ENCODE peak calls at places on chromosomes 12 and 14, in four cellular contexts. K is NCI-H1092, P is MCF 10A, M is left lung. B is an unnamed sample.

GRCh38 chr12:101691697-101692096 is 5.7 kb upstream of the CHPT1 start:
- DNase-seq in K (no peak), P (no peak), M (no peak), B (no peak)

GRCh38 chr12:25155031-25155576 is 39.9 kb downstream of the DNAI7 start:
- DNase-seq in K (no peak), P (peak), M (no peak), B (peak)

GRCh38 chr14:63857467-63858030 is 4.7 kb downstream of the SYNE2 start:
- DNase-seq in K (no peak), P (peak), M (no peak), B (no peak)

GRCh38 chr12:117855165-117855564 is 113.6 kb downstream of the KSR2 start:
- DNase-seq in K (no peak), P (no peak), M (no peak), B (no peak)

GRCh38 chr12:66066071-66066928 is 64.2 kb downstream of the LLPH start:
- DNase-seq in K (no peak), P (peak), M (no peak), B (peak)

GRCh38 chr14:48826058-48826457 is 760.1 kb downstream of the RPS29 start:
- DNase-seq in K (no peak), P (no peak), M (no peak), B (peak)

GRCh38 chr12:19125325-19125724 is 4.2 kb upstream of the PLEKHA5 start:
- DNase-seq in K (no peak), P (peak), M (no peak), B (no peak)

GRCh38 chr14:75267141-75267601 is 11.5 kb upstream of the FOS start:
- DNase-seq in K (no peak), P (no peak), M (no peak), B (peak)

GRCh38 chr12:66190519-66191406 is 1.7 kb downstream of the IRAK3 start:
- DNase-seq in K (no peak), P (peak), M (no peak), B (peak)

GRCh38 chr12:22101749-22102243 is 55.8 kb downstream of the CMAS start:
- DNase-seq in K (no peak), P (peak), M (peak), B (peak)

GRCh38 chr12:76020281-76020680 is 11.3 kb downstream of the PHLDA1 start:
- DNase-seq in K (no peak), P (peak), M (no peak), B (peak)

B was measured in fibroblast of villous mesenchyme.